ENCODE peak calls at places on chromosomes 2 and 18, in nine cellular contexts. Z, G, W, F, Q, B, J, M and P are unnamed samples.

GRCh38 chr18:54161267-54161666 is 63.2 kb downstream of the MBD2 start:
- DNase-seq in J (no peak), Q (no peak), Z (peak), B (peak), M (no peak), G (no peak), W (no peak), F (no peak), P (no peak)

GRCh38 chr2:17757321-17757720 is 3.4 kb downstream of the GEN1 start:
- DNase-seq in J (no peak), B (peak), Q (peak), G (no peak), W (no peak), M (no peak), F (no peak), Z (peak), P (peak)

GRCh38 chr2:103616891-103617290 is 855.1 kb downstream of the TMEM182 start:
- DNase-seq in J (no peak), Q (no peak), M (no peak), W (no peak), G (no peak), F (no peak), B (no peak), Z (no peak), P (no peak)

GRCh38 chr18:76821875-76822509 is 365 bp upstream of the ZNF236 start:
- DNase-seq in B (peak), M (peak), F (peak), J (peak), G (no peak), W (no peak), Z (peak), Q (peak), P (peak)

GRCh38 chr18:11040823-11041712 is 108.3 kb downstream of the PIEZO2 start:
- DNase-seq in M (peak), Z (peak), J (peak), G (no peak), Q (peak), F (no peak), B (peak), W (peak), P (peak)

GRCh38 chr2:190432567-190433231 is 24.5 kb downstream of the MFSD6 start:
- DNase-seq in Z (no peak), J (no peak), W (no peak), Q (no peak), G (no peak), F (no peak), B (no peak), M (peak), P (no peak)

GRCh38 chr2:234425923-234426603 is 70.8 kb downstream of the ARL4C start:
- DNase-seq in J (no peak), F (no peak), B (no peak), Z (no peak), Q (no peak), G (no peak), M (no peak), W (no peak), P (no peak)

GRCh38 chr2:226728996-226729395 is 70.6 kb downstream of the IRS1 start:
- DNase-seq in Z (peak), F (no peak), M (no peak), W (no peak), J (no peak), Q (peak), G (no peak), B (no peak), P (no peak)

GRCh38 chr18:72544092-72544886 is at the start of gene CBLN2:
- DNase-seq in F (peak), W (no peak), Q (peak), G (no peak), M (peak), B (peak), Z (peak), J (peak), P (peak)

GRCh38 chr2:198945496-198945895 is 512.2 kb downstream of the SATB2 start:
- DNase-seq in Z (no peak), Q (no peak), J (no peak), B (no peak), F (no peak), M (no peak), G (no peak), W (no peak), P (peak)

GRCh38 chr2:70009776-70010175 is 48.3 kb upstream of the ASPRV1 start:
- DNase-seq in B (no peak), F (no peak), Z (no peak), Q (no peak), J (no peak), M (no peak), G (no peak), W (no peak), P (no peak)

GRCh38 chr2:113872201-113872600 is 17.7 kb upstream of the ACTR3 start:
- DNase-seq in W (no peak), Z (peak), F (no peak), M (no peak), J (no peak), B (peak), Q (peak), G (no peak), P (no peak)

GRCh38 chr2:44087037-44087713 is 81.5 kb upstream of the PPM1B start:
- DNase-seq in Q (peak), F (peak), G (peak), M (peak), B (peak), Z (peak), W (peak), J (peak), P (peak)

GRCh38 chr18:31217038-31217437 is 54.4 kb upstream of the DSC1 start:
- DNase-seq in Z (no peak), J (no peak), G (no peak), B (no peak), M (no peak), Q (no peak), W (no peak), F (no peak), P (no peak)

GRCh38 chr18:55522011-55522410 is 66.0 kb downstream of the TCF4 start:
- DNase-seq in M (no peak), W (no peak), Z (no peak), B (no peak), F (no peak), J (peak), G (no peak), Q (peak), P (peak)

GRCh38 chr2:234571620-234572407 is 74.9 kb upstream of the ARL4C start:
- DNase-seq in G (no peak), M (no peak), W (no peak), Z (no peak), J (no peak), B (peak), F (no peak), Q (peak), P (peak)